ENCODE peak calls at places on chromosomes 4 and X, in eight cellular contexts. One of them, this sample, is unnamed.

GRCh38 chrX:110407910-110408545 is 49.4 kb downstream of the RTL9 start:
- DNase-seq in hypothalamus: peak; percentile 1
- DNase-seq in lower lobe of right lung: no peak
- DNase-seq in HFF-Myc: no peak
- DNase-seq in NCI-H2171: peak; percentile 16
- DNase-seq in SK-MEL-5: peak; percentile 79
- DNase-seq in CD8-positive, alpha-beta T cell: peak; percentile 61
- DNase-seq in bronchial epithelial cell: peak; percentile 52
- DNase-seq in this sample: peak; percentile 53

GRCh38 chr4:153471691-153472080 is 5.5 kb downstream of the TMEM131L start:
- DNase-seq in SK-MEL-5: no peak
- DNase-seq in CD8-positive, alpha-beta T cell: no peak
- DNase-seq in lower lobe of right lung: no peak
- DNase-seq in hypothalamus: no peak
- DNase-seq in HFF-Myc: no peak
- DNase-seq in NCI-H2171: no peak
- DNase-seq in bronchial epithelial cell: peak; percentile 88
- DNase-seq in this sample: no peak

GRCh38 chrX:138775501-138775900 is 64.0 kb upstream of the FGF13 start:
- DNase-seq in CD8-positive, alpha-beta T cell: no peak
- DNase-seq in NCI-H2171: peak; percentile 0
- DNase-seq in SK-MEL-5: peak; percentile 51
- DNase-seq in bronchial epithelial cell: peak; percentile 23
- DNase-seq in HFF-Myc: no peak
- DNase-seq in hypothalamus: no peak
- DNase-seq in lower lobe of right lung: no peak
- DNase-seq in this sample: no peak

GRCh38 chrX:136376713-136377112 is 76.0 kb downstream of the ADGRG4 start:
- DNase-seq in HFF-Myc: no peak
- DNase-seq in bronchial epithelial cell: peak; percentile 11
- DNase-seq in hypothalamus: no peak
- DNase-seq in lower lobe of right lung: no peak
- DNase-seq in CD8-positive, alpha-beta T cell: no peak
- DNase-seq in SK-MEL-5: no peak
- DNase-seq in NCI-H2171: no peak
- DNase-seq in this sample: no peak

GRCh38 chr4:81650871-81651270 is 179.2 kb upstream of the RASGEF1B start:
- DNase-seq in hypothalamus: no peak
- DNase-seq in CD8-positive, alpha-beta T cell: no peak
- DNase-seq in SK-MEL-5: no peak
- DNase-seq in bronchial epithelial cell: peak; percentile 21
- DNase-seq in lower lobe of right lung: no peak
- DNase-seq in NCI-H2171: no peak
- DNase-seq in HFF-Myc: no peak
- DNase-seq in this sample: no peak

GRCh38 chr4:80062527-80062926 is 10.5 kb downstream of the ANTXR2 start:
- DNase-seq in lower lobe of right lung: no peak
- DNase-seq in CD8-positive, alpha-beta T cell: no peak
- DNase-seq in HFF-Myc: no peak
- DNase-seq in NCI-H2171: no peak
- DNase-seq in SK-MEL-5: no peak
- DNase-seq in bronchial epithelial cell: no peak
- DNase-seq in hypothalamus: no peak
- DNase-seq in this sample: no peak

GRCh38 chr4:8387615-8388266 is 52.8 kb downstream of the ACOX3 start:
- DNase-seq in bronchial epithelial cell: peak; percentile 32
- DNase-seq in hypothalamus: no peak
- DNase-seq in NCI-H2171: no peak
- DNase-seq in HFF-Myc: no peak
- DNase-seq in SK-MEL-5: no peak
- DNase-seq in CD8-positive, alpha-beta T cell: no peak
- DNase-seq in lower lobe of right lung: no peak
- DNase-seq in this sample: no peak

GRCh38 chr4:4501678-4502077 is 40.2 kb downstream of the STX18 start:
- DNase-seq in bronchial epithelial cell: no peak
- DNase-seq in SK-MEL-5: no peak
- DNase-seq in CD8-positive, alpha-beta T cell: no peak
- DNase-seq in NCI-H2171: no peak
- DNase-seq in lower lobe of right lung: no peak
- DNase-seq in HFF-Myc: no peak
- DNase-seq in hypothalamus: no peak
- DNase-seq in this sample: no peak

GRCh38 chrX:150038356-150038755 is 100.1 kb upstream of the EOLA2 start:
- DNase-seq in SK-MEL-5: no peak
- DNase-seq in lower lobe of right lung: no peak
- DNase-seq in NCI-H2171: no peak
- DNase-seq in bronchial epithelial cell: no peak
- DNase-seq in hypothalamus: no peak
- DNase-seq in CD8-positive, alpha-beta T cell: no peak
- DNase-seq in HFF-Myc: no peak
- DNase-seq in this sample: no peak

GRCh38 chr4:175298119-175298518 is 380.0 kb downstream of the ADAM29 start:
- DNase-seq in SK-MEL-5: no peak
- DNase-seq in HFF-Myc: no peak
- DNase-seq in lower lobe of right lung: no peak
- DNase-seq in hypothalamus: no peak
- DNase-seq in bronchial epithelial cell: peak; percentile 47
- DNase-seq in NCI-H2171: no peak
- DNase-seq in CD8-positive, alpha-beta T cell: no peak
- DNase-seq in this sample: no peak

GRCh38 chrX:147846676-147847075 is 65.0 kb upstream of the FMR1 start:
- DNase-seq in SK-MEL-5: no peak
- DNase-seq in bronchial epithelial cell: no peak
- DNase-seq in lower lobe of right lung: no peak
- DNase-seq in HFF-Myc: no peak
- DNase-seq in NCI-H2171: no peak
- DNase-seq in hypothalamus: no peak
- DNase-seq in CD8-positive, alpha-beta T cell: no peak
- DNase-seq in this sample: no peak